ENCODE peak calls at places on chromosomes 1 and 21, in nine cellular contexts. J is CD4-positive, alpha-beta memory T cell; K is DND-41; S is iPS DF 6.9; T is transverse colon; E is naive thymus-derived CD4-positive, alpha-beta T cell; R is tibial artery; O is fibroblast of lung; Q is astrocyte. V is an unnamed sample. For H3K4me1, the result is how much of the 10 kb centered on the place peaks cover.

GRCh38 chr1:24526940-24527542 is 24.4 kb downstream of the RCAN3 start:
- DNase-seq in J (peak), K (peak), S (no peak), T (no peak), E (no peak), R (no peak), O (peak), Q (no peak), V (no peak)

GRCh38 chr1:9716404-9717192 is 65.1 kb downstream of the PIK3CD start:
- DNase-seq in J (peak), K (no peak), S (no peak), T (no peak), E (no peak), R (no peak), O (no peak), Q (no peak), V (no peak)

GRCh38 chr1:112954945-112955677 is 885 bp downstream of the SLC16A1 start:
- DNase-seq in J (peak), K (peak), S (peak), T (peak), E (peak), R (peak), O (peak), Q (peak), V (peak)

GRCh38 chr1:246291141-246291540 is 215.9 kb downstream of the SMYD3 start:
- DNase-seq in J (no peak), K (no peak), S (no peak), T (no peak), E (no peak), R (no peak), O (no peak), Q (no peak), V (no peak)

GRCh38 chr1:236438614-236439013 is 44.5 kb downstream of the EDARADD start:
- DNase-seq in J (no peak), K (no peak), S (no peak), T (no peak), E (no peak), R (no peak), O (no peak), Q (no peak), V (no peak)

GRCh38 chr21:36707763-36708511 is 9.0 kb downstream of the SIM2 start:
- DNase-seq in J (no peak), K (no peak), S (no peak), T (no peak), E (no peak), R (peak), O (no peak), Q (no peak), V (no peak)

GRCh38 chr1:16048573-16049189 is 5.1 kb downstream of the CLCNKB start:
- DNase-seq in J (peak), K (peak), S (peak), T (peak), E (no peak), R (no peak), O (peak), Q (peak), V (peak)

GRCh38 chr21:45927032-45927431 is 54.5 kb upstream of the COL6A1 start:
- DNase-seq in J (no peak), K (no peak), S (no peak), T (no peak), E (no peak), R (no peak), O (no peak), Q (no peak), V (no peak)

GRCh38 chr1:192632188-192632587 is 3.8 kb upstream of the RGS13 start:
- DNase-seq in J (no peak), K (no peak), S (no peak), T (no peak), E (no peak), R (no peak), O (no peak), Q (peak), V (no peak)

GRCh38 chr21:42437786-42438185 is 34.1 kb downstream of the UBASH3A start:
- DNase-seq in J (no peak), K (no peak), S (no peak), T (no peak), E (no peak), R (no peak), O (no peak), Q (no peak), V (no peak)

GRCh38 chr1:169517544-169518186 is 31.9 kb upstream of the SLC19A2 start:
- DNase-seq in J (no peak), K (no peak), S (no peak), T (peak), E (no peak), R (no peak), O (no peak), Q (no peak), V (no peak)

GRCh38 chr1:93358293-93358692 is 12.6 kb downstream of the DR1 start:
- DNase-seq in J (no peak), K (no peak), S (no peak), T (no peak), E (no peak), R (no peak), O (no peak), Q (no peak), V (no peak)

GRCh38 chr21:41167348-41168342 is at the start of gene BACE2:
- DNase-seq in J (no peak), K (peak), S (no peak), T (peak), E (peak), R (peak), O (peak), Q (peak), V (peak)

GRCh38 chr1:94654031-94654430 is 112.5 kb upstream of the F3 start:
- DNase-seq in J (no peak), K (no peak), S (no peak), T (no peak), E (no peak), R (no peak), O (no peak), Q (peak), V (no peak)

GRCh38 chr1:92538048-92538412 is 51.3 kb upstream of the GFI1 start:
- DNase-seq in J (no peak), K (no peak), S (no peak), T (no peak), E (no peak), R (no peak), O (no peak), Q (peak), V (no peak)

GRCh38 chr21:41054206-41054605 is 113.8 kb upstream of the BACE2 start:
- DNase-seq in J (no peak), K (no peak), S (no peak), T (no peak), E (no peak), R (no peak), O (no peak), Q (no peak), V (no peak)

GRCh38 chr1:32709075-32709474 is 6.5 kb upstream of the SYNC start:
- DNase-seq in J (no peak), K (no peak), S (no peak), T (no peak), E (no peak), R (no peak), O (no peak), Q (no peak), V (no peak)

GRCh38 chr1:81802601-81803422 is 2.1 kb downstream of the ADGRL2 start:
- DNase-seq in J (no peak), K (no peak), S (no peak), T (peak), E (no peak), R (peak), O (peak), Q (peak), V (peak)

GRCh38 chr1:174726167-174726879 is 273.4 kb upstream of the CACYBP start:
- DNase-seq in J (no peak), K (no peak), S (no peak), T (no peak), E (no peak), R (no peak), O (peak), Q (peak), V (no peak)

GRCh38 chr1:55168353-55168752 is 46.8 kb downstream of the USP24 start:
- DNase-seq in J (no peak), K (no peak), S (peak), T (no peak), E (no peak), R (no peak), O (no peak), Q (no peak), V (no peak)

GRCh38 chr1:241310451-241310850 is 46.6 kb downstream of the RGS7 start:
- DNase-seq in J (no peak), K (no peak), S (no peak), T (no peak), E (no peak), R (no peak), O (peak), Q (no peak), V (no peak)

DNA sequence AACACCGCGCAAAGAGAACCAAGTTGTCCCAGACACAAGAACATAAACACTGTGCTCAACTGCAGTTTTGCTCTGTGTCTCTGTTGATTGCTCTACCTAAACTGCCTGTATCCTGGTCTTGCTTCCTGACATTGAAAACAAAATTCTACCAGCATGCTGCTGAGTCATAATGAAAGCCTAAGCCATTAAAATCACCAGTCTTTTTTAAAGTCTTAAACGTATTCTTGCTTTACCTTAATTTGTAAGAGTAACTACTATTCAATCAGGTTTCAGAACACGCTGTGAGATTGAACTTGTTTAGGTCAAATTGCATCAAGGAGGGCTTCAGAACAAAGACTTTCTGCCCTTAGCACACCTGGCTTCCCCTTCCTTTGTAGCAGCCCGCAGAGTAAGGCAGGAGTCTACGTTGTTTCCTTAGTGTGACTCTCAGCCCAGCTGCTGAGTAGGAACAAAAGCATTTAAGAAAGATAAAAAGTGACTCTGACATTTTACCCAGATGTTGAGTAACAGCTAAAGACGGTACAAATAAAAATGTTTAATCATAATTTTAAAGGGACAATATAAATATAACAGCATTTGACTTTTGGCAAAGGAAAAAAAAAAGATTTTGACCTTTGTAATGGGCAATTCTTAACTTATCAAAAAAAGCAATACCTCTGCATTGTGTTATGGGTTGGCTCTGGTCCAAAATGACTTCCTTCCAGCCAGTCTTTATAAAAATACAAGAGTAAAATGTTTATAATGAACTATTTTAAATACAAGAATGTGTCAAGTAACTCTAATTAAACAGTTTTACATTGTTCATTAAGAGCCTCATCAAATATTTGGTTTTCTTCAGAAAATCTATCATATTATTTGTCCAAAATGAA is 186.9 kb upstream of the ADGRL4 start:
- DNase-seq in J (no peak), K (peak), S (peak), T (no peak), E (no peak), R (no peak), O (peak), Q (peak), V (no peak)
- H3K4me1 ChIP-seq in J (under half), K (under half), S (under half), T (under half), E (under half), R (under half), O (under half), Q (under half), V (under half)

DNA sequence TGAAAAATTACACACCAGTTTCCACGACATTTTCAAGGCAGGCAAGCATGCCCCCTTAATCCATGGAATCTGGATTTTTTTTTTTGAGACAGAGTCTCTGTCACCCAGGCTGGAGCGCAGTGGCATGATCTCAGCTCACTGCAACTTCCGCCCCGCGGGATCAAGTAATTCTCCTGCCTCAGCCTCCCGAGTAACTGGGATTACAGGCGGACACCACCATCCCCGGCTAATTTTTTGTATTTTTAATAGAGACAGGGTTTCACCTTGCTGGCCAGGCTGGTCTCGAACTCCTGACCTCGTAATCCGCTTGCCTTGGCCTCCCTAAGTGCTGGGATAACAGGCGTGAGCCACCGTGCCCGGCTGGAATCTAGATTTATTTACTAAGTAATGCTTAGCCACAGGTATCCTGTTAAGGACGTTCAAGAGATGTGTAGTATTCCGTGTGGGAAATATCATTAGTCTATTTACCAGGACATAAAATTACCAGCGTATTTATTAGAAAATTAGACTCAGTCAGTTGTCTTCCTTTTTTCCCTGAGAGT is 2.5 kb downstream of the IFI44 start:
- DNase-seq in J (no peak), K (no peak), S (no peak), T (no peak), E (no peak), R (no peak), O (no peak), Q (no peak), V (no peak)
- H3K27ac ChIP-seq in J (peak), K (peak), S (no peak), T (no peak), E (no peak), R (no peak), O (no peak), Q (no peak), V (no peak)

GRCh38 chr1:206472454-206472853 is 2.2 kb downstream of the IKBKE start:
- DNase-seq in J (peak), K (peak), S (no peak), T (peak), E (no peak), R (no peak), O (peak), Q (peak), V (peak)
- H3K4me1 ChIP-seq in J (half or more), K (under half), S (under half), T (under half), E (under half), R (under half), O (under half), Q (under half), V (under half)

GRCh38 chr1:43207229-43207853 is 35.2 kb downstream of the CFAP57 start:
- DNase-seq in J (no peak), K (no peak), S (no peak), T (no peak), E (no peak), R (no peak), O (no peak), Q (peak), V (no peak)
- H3K27ac ChIP-seq in J (no peak), K (no peak), S (peak), T (no peak), E (no peak), R (no peak), O (peak), Q (peak), V (peak)

GRCh38 chr1:68201546-68202238 is 30.6 kb downstream of the WLS start:
- DNase-seq in J (no peak), K (no peak), S (no peak), T (no peak), E (no peak), R (no peak), O (peak), Q (no peak), V (no peak)

GRCh38 chr1:68205794-68206358 is 26.4 kb downstream of the WLS start:
- DNase-seq in J (no peak), K (no peak), S (no peak), T (no peak), E (no peak), R (no peak), O (no peak), Q (no peak), V (no peak)

GRCh38 chr1:68202239-68202832 is 30.0 kb downstream of the WLS start:
- DNase-seq in J (no peak), K (no peak), S (no peak), T (no peak), E (no peak), R (no peak), O (peak), Q (peak), V (no peak)

GRCh38 chr1:68207129-68207689 is 25.1 kb downstream of the WLS start:
- DNase-seq in J (no peak), K (no peak), S (no peak), T (no peak), E (no peak), R (no peak), O (peak), Q (peak), V (no peak)

DNA sequence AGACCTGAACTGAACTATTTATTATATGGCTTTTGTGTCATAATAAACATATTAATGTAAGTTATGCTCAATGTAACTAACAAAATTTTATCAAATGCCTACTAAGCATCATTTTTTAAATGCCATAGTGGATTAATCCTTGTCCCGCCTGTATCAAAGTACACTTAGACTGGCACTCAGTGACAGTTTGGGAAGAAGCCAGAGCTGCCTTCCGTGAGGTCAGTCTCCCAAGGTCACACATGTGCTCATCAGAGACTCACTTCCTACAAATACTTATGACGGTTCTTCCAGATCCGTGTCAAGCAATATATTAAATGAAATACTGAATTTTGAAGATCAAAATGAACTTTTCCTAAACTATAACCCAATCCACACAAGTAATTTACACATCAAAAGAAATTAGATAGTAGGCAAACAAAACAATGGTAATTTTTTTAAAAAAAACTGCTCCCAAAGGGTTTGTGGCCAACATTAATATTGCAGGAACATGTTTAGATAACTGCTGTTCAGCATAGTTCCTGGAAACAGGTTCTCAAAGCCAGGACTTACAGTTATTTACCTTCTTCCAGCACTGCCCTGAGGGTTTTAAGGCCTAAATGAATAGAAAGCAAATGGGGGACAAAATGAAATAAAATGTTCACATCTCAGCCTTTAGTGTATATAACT is 27.2 kb downstream of the WLS start:
- DNase-seq in J (no peak), K (no peak), S (no peak), T (no peak), E (no peak), R (no peak), O (no peak), Q (no peak), V (no peak)
- H3K4me1 ChIP-seq in J (under half), K (under half), S (under half), T (half or more), E (under half), R (half or more), O (under half), Q (under half), V (under half)

GRCh38 chr1:40638097-40639036 is 27.1 kb downstream of the RIMS3 start:
- DNase-seq in J (no peak), K (no peak), S (no peak), T (no peak), E (no peak), R (no peak), O (no peak), Q (no peak), V (no peak)
- H3K27ac ChIP-seq in J (no peak), K (no peak), S (no peak), T (no peak), E (no peak), R (no peak), O (no peak), Q (no peak), V (no peak)

DNA sequence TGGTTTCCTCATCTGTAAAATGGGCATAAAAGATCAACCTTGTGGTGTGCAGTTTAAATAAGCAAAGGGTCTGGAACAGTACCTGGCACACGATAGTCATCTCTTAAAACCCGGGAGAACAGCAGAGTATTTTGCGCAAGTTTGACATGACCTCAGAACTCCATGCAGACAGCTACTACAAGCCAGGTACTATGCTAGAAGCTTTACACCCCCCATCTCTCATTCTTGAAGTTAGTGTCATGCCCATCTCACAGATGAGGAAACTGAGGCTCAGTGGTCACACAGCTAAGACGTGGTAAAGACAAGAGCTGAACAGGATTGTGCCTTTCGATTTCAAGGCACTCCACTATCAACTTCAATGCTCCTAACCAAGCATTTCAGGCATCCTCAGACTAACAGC is 78.7 kb downstream of the CAPZB start:
- DNase-seq in J (no peak), K (no peak), S (no peak), T (no peak), E (no peak), R (no peak), O (no peak), Q (no peak), V (no peak)
- H3K4me1 ChIP-seq in J (half or more), K (under half), S (under half), T (half or more), E (under half), R (half or more), O (under half), Q (under half), V (under half)

V was measured in kidney.